ENCODE peak calls at places on chromosome 22, in seven cellular contexts. M is naive thymus-derived CD8-positive, alpha-beta T cell; E is AG08396; P is RWPE1; D is choroid plexus epithelial cell; J is SW480; C is H54. Q is an unnamed sample.

GRCh38 chr22:26542831-26543230 is 30.6 kb upstream of the TFIP11 start:
- DNase-seq in J (no peak), P (no peak), D (no peak), E (no peak), M (no peak), C (no peak), Q (no peak)

GRCh38 chr22:29334696-29335344 is 19.3 kb upstream of the RASL10A start:
- DNase-seq in C (no peak), J (no peak), M (no peak), P (no peak), E (no peak), D (no peak), Q (no peak)

GRCh38 chr22:49437956-49438355 is 389.7 kb downstream of the BRD1 start:
- DNase-seq in M (no peak), P (no peak), E (no peak), C (no peak), J (no peak), D (no peak), Q (no peak)

GRCh38 chr22:29855611-29856181 is 17.6 kb upstream of the ASCC2 start:
- DNase-seq in P (no peak), M (no peak), J (no peak), C (no peak), E (no peak), D (no peak), Q (no peak)

GRCh38 chr22:36395061-36395849 is 7.5 kb upstream of the MYH9 start:
- DNase-seq in D (no peak), E (no peak), M (no peak), C (no peak), P (no peak), J (no peak), Q (no peak)

GRCh38 chr22:38941488-38941987 is 15.9 kb upstream of the APOBEC3A start:
- DNase-seq in J (no peak), C (no peak), M (no peak), E (no peak), P (no peak), D (no peak), Q (no peak)

GRCh38 chr22:39327995-39328754 is 8.8 kb upstream of the RPL3 start:
- DNase-seq in P (no peak), C (no peak), D (peak), E (no peak), M (no peak), J (no peak), Q (no peak)

GRCh38 chr22:28435271-28435825 is 244.3 kb downstream of the TTC28 start:
- DNase-seq in P (peak), M (no peak), C (no peak), E (no peak), D (no peak), J (no peak), Q (no peak)

GRCh38 chr22:49324527-49325491 is 502.9 kb downstream of the BRD1 start:
- DNase-seq in E (no peak), M (no peak), J (no peak), P (no peak), C (no peak), D (no peak), Q (no peak)